ENCODE peak calls at places on chromosomes 12 and 14, in eight cellular contexts. One of them, this sample, is unnamed.

GRCh38 chr12:14962180-14962579 is 779 bp upstream of the ARHGDIB start:
- DNase-seq in breast epithelium: no peak
- DNase-seq in sigmoid colon: no peak
- DNase-seq in GM23338: no peak
- DNase-seq in stomach: no peak
- DNase-seq in prostate gland: no peak
- DNase-seq in HCT116: no peak
- DNase-seq in spleen: no peak
- DNase-seq in this sample: no peak

GRCh38 chr12:63967358-63967757 is 122.9 kb downstream of the SRGAP1 start:
- DNase-seq in sigmoid colon: no peak
- DNase-seq in GM23338: no peak
- DNase-seq in prostate gland: no peak
- DNase-seq in HCT116: peak; percentile 32
- DNase-seq in spleen: no peak
- DNase-seq in stomach: no peak
- DNase-seq in breast epithelium: no peak
- DNase-seq in this sample: no peak

GRCh38 chr12:112261559-112261958 is 120.7 kb downstream of the HECTD4 start:
- DNase-seq in spleen: no peak
- DNase-seq in breast epithelium: no peak
- DNase-seq in GM23338: peak; percentile 72
- DNase-seq in stomach: no peak
- DNase-seq in sigmoid colon: no peak
- DNase-seq in prostate gland: no peak
- DNase-seq in HCT116: peak; percentile 6
- DNase-seq in this sample: no peak

GRCh38 chr12:74689071-74689655 is 151.5 kb downstream of the ATXN7L3B start:
- DNase-seq in stomach: no peak
- DNase-seq in GM23338: peak; percentile 63
- DNase-seq in sigmoid colon: no peak
- DNase-seq in HCT116: peak; percentile 47
- DNase-seq in prostate gland: no peak
- DNase-seq in breast epithelium: no peak
- DNase-seq in spleen: no peak
- DNase-seq in this sample: peak; percentile 70

GRCh38 chr14:60621386-60621785 is 27.9 kb downstream of the SIX1 start:
- DNase-seq in stomach: no peak
- DNase-seq in sigmoid colon: no peak
- DNase-seq in prostate gland: no peak
- DNase-seq in spleen: no peak
- DNase-seq in GM23338: no peak
- DNase-seq in HCT116: no peak
- DNase-seq in breast epithelium: no peak
- DNase-seq in this sample: no peak

GRCh38 chr14:97713023-97713422 is 915.8 kb downstream of the VRK1 start:
- DNase-seq in breast epithelium: no peak
- DNase-seq in sigmoid colon: no peak
- DNase-seq in HCT116: peak; percentile 73
- DNase-seq in prostate gland: no peak
- DNase-seq in stomach: no peak
- DNase-seq in spleen: no peak
- DNase-seq in GM23338: no peak
- DNase-seq in this sample: no peak

GRCh38 chr12:131375261-131375971 is 335.5 kb upstream of the SFSWAP start:
- DNase-seq in spleen: no peak
- DNase-seq in GM23338: no peak
- DNase-seq in HCT116: no peak
- DNase-seq in breast epithelium: no peak
- DNase-seq in prostate gland: no peak
- DNase-seq in stomach: no peak
- DNase-seq in sigmoid colon: peak; percentile 43
- DNase-seq in this sample: no peak

GRCh38 chr14:105475269-105475915 is 771 bp downstream of the CRIP2 start:
- DNase-seq in stomach: no peak
- DNase-seq in breast epithelium: no peak
- DNase-seq in sigmoid colon: no peak
- DNase-seq in HCT116: no peak
- DNase-seq in GM23338: peak; percentile 44
- DNase-seq in prostate gland: no peak
- DNase-seq in spleen: no peak
- DNase-seq in this sample: no peak

GRCh38 chr14:59303216-59303615 is 114.7 kb downstream of the DAAM1 start:
- DNase-seq in breast epithelium: no peak
- DNase-seq in sigmoid colon: no peak
- DNase-seq in spleen: no peak
- DNase-seq in GM23338: peak; percentile 8
- DNase-seq in prostate gland: no peak
- DNase-seq in HCT116: no peak
- DNase-seq in stomach: no peak
- DNase-seq in this sample: no peak

GRCh38 chr12:113061061-113061694 is 4.6 kb downstream of the DTX1 start:
- DNase-seq in spleen: peak; percentile 42
- DNase-seq in stomach: no peak
- DNase-seq in GM23338: no peak
- DNase-seq in breast epithelium: no peak
- DNase-seq in HCT116: no peak
- DNase-seq in sigmoid colon: no peak
- DNase-seq in prostate gland: no peak
- DNase-seq in this sample: no peak

GRCh38 chr12:108955225-108955835 is 65.5 kb downstream of the SVOP start:
- DNase-seq in sigmoid colon: no peak
- DNase-seq in GM23338: no peak
- DNase-seq in stomach: no peak
- DNase-seq in prostate gland: peak; percentile 39
- DNase-seq in breast epithelium: no peak
- DNase-seq in spleen: no peak
- DNase-seq in HCT116: no peak
- DNase-seq in this sample: no peak

GRCh38 chr14:50871914-50872732 is at the start of gene ABHD12B:
- DNase-seq in breast epithelium: no peak
- DNase-seq in stomach: no peak
- DNase-seq in HCT116: no peak
- DNase-seq in sigmoid colon: no peak
- DNase-seq in GM23338: peak; percentile 52
- DNase-seq in spleen: peak; percentile 79
- DNase-seq in prostate gland: no peak
- DNase-seq in this sample: no peak

GRCh38 chr14:67892466-67893120 is 73.0 kb downstream of the RAD51B start:
- DNase-seq in spleen: no peak
- DNase-seq in stomach: no peak
- DNase-seq in GM23338: no peak
- DNase-seq in HCT116: no peak
- DNase-seq in breast epithelium: no peak
- DNase-seq in prostate gland: no peak
- DNase-seq in sigmoid colon: no peak
- DNase-seq in this sample: no peak

GRCh38 chr12:109595321-109595902 is 21.8 kb downstream of the MVK start:
- DNase-seq in prostate gland: no peak
- DNase-seq in spleen: no peak
- DNase-seq in HCT116: no peak
- DNase-seq in GM23338: no peak
- DNase-seq in sigmoid colon: no peak
- DNase-seq in breast epithelium: no peak
- DNase-seq in stomach: no peak
- DNase-seq in this sample: no peak

GRCh38 chr12:32507559-32508276 is 108.4 kb downstream of the FGD4 start:
- DNase-seq in spleen: no peak
- DNase-seq in HCT116: no peak
- DNase-seq in prostate gland: no peak
- DNase-seq in stomach: no peak
- DNase-seq in breast epithelium: no peak
- DNase-seq in sigmoid colon: no peak
- DNase-seq in GM23338: peak; percentile 39
- DNase-seq in this sample: no peak

GRCh38 chr12:124259168-124260066 is 35.5 kb upstream of the RFLNA start:
- DNase-seq in stomach: no peak
- DNase-seq in HCT116: no peak
- DNase-seq in sigmoid colon: no peak
- DNase-seq in spleen: no peak
- DNase-seq in GM23338: no peak
- DNase-seq in breast epithelium: no peak
- DNase-seq in prostate gland: no peak
- DNase-seq in this sample: peak; percentile 65

GRCh38 chr12:54383041-54383609 is 1.4 kb downstream of the ZNF385A start:
- DNase-seq in sigmoid colon: no peak
- DNase-seq in GM23338: no peak
- DNase-seq in breast epithelium: no peak
- DNase-seq in stomach: no peak
- DNase-seq in prostate gland: no peak
- DNase-seq in HCT116: no peak
- DNase-seq in spleen: peak; percentile 44
- DNase-seq in this sample: no peak
- TF ChIP-seq POLR2AphosphoS5 in sigmoid colon: no peak
- TF ChIP-seq POLR2AphosphoS5 in GM23338: no peak
- TF ChIP-seq POLR2AphosphoS5 in breast epithelium: no peak
- TF ChIP-seq POLR2AphosphoS5 in stomach: no peak
- TF ChIP-seq POLR2AphosphoS5 in prostate gland: no peak
- TF ChIP-seq POLR2AphosphoS5 in HCT116: no peak
- TF ChIP-seq POLR2AphosphoS5 in spleen: no peak
- TF ChIP-seq POLR2AphosphoS5 in this sample: no peak

GRCh38 chr14:20583142-20583541 is 4.7 kb downstream of the RNASE11 start:
- DNase-seq in prostate gland: no peak
- DNase-seq in HCT116: no peak
- DNase-seq in stomach: no peak
- DNase-seq in breast epithelium: no peak
- DNase-seq in GM23338: no peak
- DNase-seq in spleen: no peak
- DNase-seq in sigmoid colon: no peak
- DNase-seq in this sample: no peak

GRCh38 chr14:20580242-20580641 is 7.6 kb downstream of the RNASE11 start:
- DNase-seq in breast epithelium: no peak
- DNase-seq in prostate gland: no peak
- DNase-seq in HCT116: no peak
- DNase-seq in GM23338: no peak
- DNase-seq in sigmoid colon: no peak
- DNase-seq in spleen: no peak
- DNase-seq in stomach: no peak
- DNase-seq in this sample: no peak

GRCh38 chr14:20578784-20579502 is 8.9 kb downstream of the RNASE11 start:
- DNase-seq in prostate gland: no peak
- DNase-seq in breast epithelium: no peak
- DNase-seq in HCT116: no peak
- DNase-seq in stomach: no peak
- DNase-seq in spleen: no peak
- DNase-seq in GM23338: no peak
- DNase-seq in sigmoid colon: no peak
- DNase-seq in this sample: no peak

GRCh38 chr14:20587489-20588154 is at the start of gene RNASE11:
- DNase-seq in stomach: no peak
- DNase-seq in breast epithelium: no peak
- DNase-seq in HCT116: no peak
- DNase-seq in prostate gland: no peak
- DNase-seq in GM23338: no peak
- DNase-seq in sigmoid colon: no peak
- DNase-seq in spleen: no peak
- DNase-seq in this sample: no peak

DNA sequence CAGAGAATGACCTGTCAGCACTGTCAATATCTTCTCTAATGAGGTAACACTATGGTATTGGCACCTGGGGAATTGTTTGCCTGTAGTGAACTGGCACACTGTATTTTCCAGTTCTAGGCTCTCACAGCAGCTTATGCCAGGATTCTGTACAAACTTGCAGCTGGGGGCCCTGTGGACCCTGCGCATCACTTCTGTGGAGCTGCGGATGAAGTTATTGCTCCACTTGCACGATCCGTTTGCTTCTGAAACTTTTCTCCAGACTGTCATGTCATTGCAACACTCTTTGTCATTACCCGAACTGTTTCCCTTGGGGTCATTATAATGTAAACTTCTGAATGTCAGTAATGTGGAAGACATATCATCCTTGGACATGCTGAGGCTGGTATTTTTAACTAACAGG is 3.9 kb downstream of the RNASE11 start:
- DNase-seq in spleen: no peak
- DNase-seq in HCT116: no peak
- DNase-seq in sigmoid colon: no peak
- DNase-seq in GM23338: no peak
- DNase-seq in prostate gland: no peak
- DNase-seq in stomach: no peak
- DNase-seq in breast epithelium: no peak
- DNase-seq in this sample: no peak
- TF ChIP-seq POLR2AphosphoS5 in spleen: no peak
- TF ChIP-seq POLR2AphosphoS5 in HCT116: no peak
- TF ChIP-seq POLR2AphosphoS5 in sigmoid colon: no peak
- TF ChIP-seq POLR2AphosphoS5 in GM23338: no peak
- TF ChIP-seq POLR2AphosphoS5 in prostate gland: no peak
- TF ChIP-seq POLR2AphosphoS5 in stomach: no peak
- TF ChIP-seq POLR2AphosphoS5 in breast epithelium: no peak
- TF ChIP-seq POLR2AphosphoS5 in this sample: no peak

GRCh38 chr12:86081798-86082197 is 174.4 kb downstream of the MGAT4C start:
- DNase-seq in HCT116: no peak
- DNase-seq in stomach: no peak
- DNase-seq in sigmoid colon: no peak
- DNase-seq in GM23338: no peak
- DNase-seq in breast epithelium: no peak
- DNase-seq in prostate gland: no peak
- DNase-seq in spleen: no peak
- DNase-seq in this sample: no peak
- TF ChIP-seq POLR2AphosphoS5 in HCT116: no peak
- TF ChIP-seq POLR2AphosphoS5 in stomach: no peak
- TF ChIP-seq POLR2AphosphoS5 in sigmoid colon: no peak
- TF ChIP-seq POLR2AphosphoS5 in GM23338: no peak
- TF ChIP-seq POLR2AphosphoS5 in breast epithelium: no peak
- TF ChIP-seq POLR2AphosphoS5 in prostate gland: no peak
- TF ChIP-seq POLR2AphosphoS5 in spleen: no peak
- TF ChIP-seq POLR2AphosphoS5 in this sample: no peak

GRCh38 chr12:24499151-24500146 is 449.5 kb downstream of the BCAT1 start:
- DNase-seq in prostate gland: no peak
- DNase-seq in spleen: no peak
- DNase-seq in breast epithelium: no peak
- DNase-seq in GM23338: no peak
- DNase-seq in HCT116: no peak
- DNase-seq in sigmoid colon: no peak
- DNase-seq in stomach: no peak
- DNase-seq in this sample: no peak
- TF ChIP-seq POLR2AphosphoS5 in prostate gland: no peak
- TF ChIP-seq POLR2AphosphoS5 in spleen: no peak
- TF ChIP-seq POLR2AphosphoS5 in breast epithelium: no peak
- TF ChIP-seq POLR2AphosphoS5 in GM23338: no peak
- TF ChIP-seq POLR2AphosphoS5 in HCT116: no peak
- TF ChIP-seq POLR2AphosphoS5 in sigmoid colon: no peak
- TF ChIP-seq POLR2AphosphoS5 in stomach: no peak
- TF ChIP-seq POLR2AphosphoS5 in this sample: no peak